ENCODE peak calls at places on chromosomes 13 and 19, in eight cellular contexts. S is stimulated activated CD4-positive, alpha-beta T cell treated with anti-CD3 and anti-CD28 coated beads, Interleukin-2, amount 100 ng/mL, for 48 hours; J is NCI-H2171 treated with DMSO at 0.1 percent for 48 hours; Q is SHP77 treated with DMSO at 0.1 percent for 48 hours; D is stimulated activated CD8-positive, alpha-beta memory T cell treated with anti-CD3 and anti-CD28 coated beads, Interleukin-7, amount 100 ng/mL, for 1 hour; R is IMR-90; C is kidney tubule cell; P is fibroblast of villous mesenchyme. M is an unnamed sample.

GRCh38 chr19:3808420-3809143 is 22.4 kb upstream of the MATK start:
- DNase-seq in D (no peak), S (no peak), C (no peak), Q (no peak), P (no peak), J (no peak), R (no peak), M (no peak)

GRCh38 chr19:23770672-23771250 is 12.1 kb upstream of the ZNF681 start:
- DNase-seq in J (no peak), S (no peak), D (no peak), P (no peak), Q (no peak), R (no peak), C (no peak), M (no peak)

GRCh38 chr13:43653980-43654379 is 132.8 kb downstream of the ENOX1 start:
- DNase-seq in Q (no peak), P (no peak), C (no peak), J (no peak), R (no peak), S (no peak), D (no peak), M (no peak)

GRCh38 chr19:6048808-6049405 is 61.4 kb downstream of the RFX2 start:
- DNase-seq in C (peak), Q (no peak), J (peak), R (peak), P (peak), D (peak), S (peak), M (peak)

GRCh38 chr19:1251233-1251502 is 2.8 kb downstream of the MIDN start:
- DNase-seq in R (peak), P (peak), D (no peak), J (peak), Q (no peak), S (no peak), C (no peak), M (peak)

GRCh38 chr19:2315818-2316353 is 7.9 kb upstream of the LINGO3 start:
- DNase-seq in S (no peak), D (no peak), Q (peak), R (peak), J (no peak), P (peak), C (peak), M (peak)

GRCh38 chr13:26624572-26624971 is 67.1 kb downstream of the WASF3 start:
- DNase-seq in Q (no peak), D (no peak), C (no peak), P (no peak), J (no peak), S (no peak), R (no peak), M (no peak)

GRCh38 chr13:20607015-20607414 is 40.1 kb downstream of the IFT88 start:
- DNase-seq in C (no peak), Q (no peak), J (no peak), R (no peak), S (no peak), D (no peak), P (no peak), M (no peak)

GRCh38 chr13:97223711-97224461 is 1.8 kb downstream of the MBNL2 start:
- DNase-seq in Q (peak), S (no peak), D (no peak), C (peak), R (peak), P (peak), J (peak), M (peak)

GRCh38 chr13:24043590-24044350 is 116.8 kb upstream of the SPATA13 start:
- DNase-seq in P (no peak), Q (no peak), S (no peak), D (no peak), C (peak), J (no peak), R (no peak), M (peak)

GRCh38 chr13:38564751-38565150 is 122.1 kb upstream of the FREM2 start:
- DNase-seq in Q (no peak), C (peak), R (no peak), D (no peak), P (no peak), J (no peak), S (no peak), M (no peak)

GRCh38 chr13:73339086-73339485 is 280.3 kb downstream of the KLF5 start:
- DNase-seq in J (no peak), D (no peak), S (no peak), C (no peak), Q (no peak), P (no peak), R (no peak), M (peak)

GRCh38 chr13:101487046-101487830 is 34.8 kb downstream of the ITGBL1 start:
- DNase-seq in C (no peak), R (no peak), D (no peak), S (no peak), Q (no peak), J (peak), P (no peak), M (no peak)

GRCh38 chr19:2759392-2759791 is 19.6 kb upstream of the SLC39A3 start:
- DNase-seq in J (no peak), R (no peak), Q (no peak), S (no peak), D (no peak), P (no peak), C (no peak), M (no peak)

GRCh38 chr13:50081899-50082425 is 66.7 kb downstream of the KCNRG start:
- DNase-seq in J (peak), S (peak), C (peak), Q (peak), D (peak), R (peak), P (peak), M (peak)

GRCh38 chr19:3494051-3494450 is 6.4 kb downstream of the DOHH start:
- DNase-seq in S (peak), J (no peak), R (no peak), P (no peak), D (no peak), Q (no peak), C (no peak), M (peak)

GRCh38 chr13:114185182-114185971 is 6.3 kb downstream of the CFAP97D2 start:
- DNase-seq in C (no peak), P (no peak), R (no peak), J (no peak), Q (no peak), S (no peak), D (no peak), M (no peak)

GRCh38 chr13:22848539-22849052 is 332.2 kb upstream of the SGCG start:
- DNase-seq in J (no peak), P (peak), R (no peak), Q (peak), D (no peak), C (peak), S (no peak), M (no peak)

GRCh38 chr13:112775791-112776279 is 86.0 kb downstream of the ATP11A start:
- DNase-seq in P (no peak), S (no peak), R (no peak), J (peak), Q (no peak), C (peak), D (no peak), M (no peak)

GRCh38 chr19:11963566-11964355 is 1.1 kb upstream of the ZNF763 start:
- DNase-seq in S (peak), P (peak), J (peak), R (peak), D (peak), Q (peak), C (peak), M (peak)